ENCODE peak calls at places on chromosome 22, in eight cellular contexts. Y, H, Z, I, M, V, N and L are unnamed samples.

GRCh38 chr22:32951081-32951806 is 106.9 kb downstream of the SYN3 start:
- DNase-seq in H (peak), Y (no peak), V (no peak), N (peak), I (no peak), Z (no peak), M (no peak), L (no peak)

GRCh38 chr22:46090051-46090591 is 60.2 kb upstream of the PPARA start:
- DNase-seq in Y (no peak), I (peak), V (no peak), N (no peak), M (no peak), H (no peak), Z (no peak), L (no peak)

GRCh38 chr22:29343313-29343805 is 27.9 kb upstream of the RASL10A start:
- DNase-seq in Y (peak), Z (no peak), I (peak), N (no peak), H (no peak), V (peak), M (no peak), L (no peak)

GRCh38 chr22:46815132-46815531 is 52.7 kb downstream of the TBC1D22A start:
- DNase-seq in H (no peak), Z (no peak), M (no peak), I (no peak), N (no peak), Y (no peak), V (no peak), L (no peak)

GRCh38 chr22:22375586-22376351 is 131.2 kb downstream of the VPREB1 start:
- DNase-seq in Y (no peak), V (no peak), I (peak), H (no peak), M (no peak), Z (no peak), N (no peak), L (peak)

GRCh38 chr22:43094085-43094484 is 4.9 kb upstream of the TTLL1 start:
- DNase-seq in Y (no peak), N (no peak), V (peak), I (peak), Z (no peak), M (no peak), H (no peak), L (peak)

GRCh38 chr22:22721681-22722309 is 77.4 kb downstream of the GGTLC2 start:
- DNase-seq in I (no peak), M (no peak), H (no peak), V (peak), Z (no peak), N (no peak), Y (peak), L (peak)

GRCh38 chr22:26847816-26848215 is 190.4 kb downstream of the MIAT start:
- DNase-seq in N (no peak), M (no peak), I (no peak), Y (no peak), H (no peak), Z (no peak), V (no peak), L (no peak)

GRCh38 chr22:22196018-22196533 is 48.5 kb upstream of the VPREB1 start:
- DNase-seq in H (no peak), N (no peak), I (no peak), Y (no peak), V (no peak), Z (no peak), M (no peak), L (peak)

GRCh38 chr22:17192186-17192585 is 27.0 kb downstream of the ADA2 start:
- DNase-seq in N (no peak), M (no peak), I (no peak), Y (no peak), H (no peak), Z (no peak), V (no peak), L (no peak)

GRCh38 chr22:42856179-42856864 is 751 bp downstream of the ARFGAP3 start:
- DNase-seq in Y (peak), I (peak), N (peak), V (peak), H (peak), Z (no peak), M (no peak), L (peak)

GRCh38 chr22:22408731-22409696 is 99.5 kb downstream of the ZNF280B start:
- DNase-seq in Y (peak), N (peak), Z (peak), H (peak), M (peak), V (peak), I (peak), L (peak)

GRCh38 chr22:26751217-26751616 is 93.8 kb downstream of the MIAT start:
- DNase-seq in M (peak), Z (no peak), Y (no peak), I (no peak), V (no peak), H (no peak), N (peak), L (no peak)

GRCh38 chr22:45934659-45935341 is 42.2 kb downstream of the WNT7B start:
- DNase-seq in I (peak), H (no peak), N (no peak), M (peak), V (peak), Z (peak), Y (peak), L (no peak)

GRCh38 chr22:24424001-24424900 is 3.1 kb upstream of the ADORA2A start:
- DNase-seq in I (no peak), H (peak), Z (no peak), M (no peak), Y (no peak), V (no peak), N (peak), L (peak)

GRCh38 chr22:24426859-24427499 is 420 bp upstream of the ADORA2A start:
- DNase-seq in I (no peak), Z (no peak), Y (no peak), H (no peak), M (no peak), V (no peak), N (no peak), L (no peak)

GRCh38 chr22:24427500-24428164 is at the start of gene ADORA2A:
- DNase-seq in V (no peak), Y (no peak), I (no peak), H (no peak), Z (no peak), N (peak), M (no peak), L (peak)

GRCh38 chr22:24424901-24425775 is 2.3 kb upstream of the ADORA2A start:
- DNase-seq in I (no peak), Z (no peak), V (no peak), M (no peak), Y (no peak), H (no peak), N (no peak), L (no peak)

DNA sequence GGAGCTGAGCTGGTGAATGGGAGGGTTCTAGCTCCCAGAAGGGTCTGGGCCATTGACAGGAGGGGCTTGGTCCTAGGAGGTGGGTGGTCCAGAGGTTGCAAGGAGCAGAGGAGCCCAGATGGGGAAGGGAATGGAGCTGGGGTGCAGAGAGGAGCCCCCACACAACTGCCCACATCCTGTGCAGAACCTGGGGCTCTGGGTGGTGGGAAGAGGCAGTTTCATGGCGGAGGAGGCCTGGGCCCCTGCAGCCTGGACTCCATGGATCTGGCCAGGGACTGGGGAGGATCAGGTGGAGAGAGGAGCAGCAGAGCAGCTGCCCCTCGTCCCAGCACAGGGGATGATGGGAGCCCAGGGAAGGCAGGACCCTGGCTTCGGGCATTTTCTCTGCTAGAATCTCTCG is 963 bp upstream of the ADORA2A start:
- DNase-seq in H (no peak), V (no peak), Y (no peak), I (no peak), M (no peak), Z (no peak), N (no peak), L (no peak)
- TF ChIP-seq CTCF in H (no peak), V (no peak), Y (no peak), I (no peak), M (no peak), Z (no peak), N (no peak), L (no peak)

DNA sequence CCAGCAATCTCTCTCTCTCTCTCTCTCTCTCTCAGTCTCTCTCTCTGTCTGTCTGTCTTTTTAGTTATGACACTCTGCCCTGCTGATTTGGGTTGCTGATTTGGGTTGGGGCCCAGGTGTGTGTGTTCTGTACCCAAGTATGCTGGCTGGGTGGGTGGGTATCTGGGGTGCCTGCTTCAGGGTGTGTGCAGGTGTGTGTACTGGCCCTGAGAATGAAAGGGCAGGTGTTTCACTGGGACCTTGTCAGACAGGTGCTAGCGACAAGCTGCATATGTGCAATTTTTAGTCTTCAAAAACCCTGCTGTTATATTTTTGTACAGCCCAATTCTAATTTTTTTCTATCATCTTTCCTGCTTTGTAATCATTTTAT is 940 bp downstream of the CSF2RB start:
- DNase-seq in N (no peak), H (no peak), V (no peak), Y (no peak), M (no peak), Z (no peak), I (no peak), L (no peak)
- H3K4me3 ChIP-seq in N (no peak), H (no peak), V (no peak), Y (no peak), M (no peak), Z (no peak), I (no peak), L (peak)

GRCh38 chr22:50269573-50270301 is 443 bp downstream of the MAPK11 start:
- DNase-seq in Y (no peak), V (peak), M (no peak), Z (no peak), H (no peak), N (no peak), I (no peak), L (peak)

GRCh38 chr22:50270302-50271010 is at the start of gene MAPK11:
- DNase-seq in N (peak), Y (peak), I (peak), M (no peak), Z (no peak), H (peak), V (peak), L (peak)

GRCh38 chr22:50266994-50267393 is 3.2 kb downstream of the MAPK11 start:
- DNase-seq in I (no peak), M (no peak), Z (no peak), V (no peak), N (no peak), H (no peak), Y (no peak), L (no peak)

GRCh38 chr22:50268655-50269113 is 1.5 kb downstream of the MAPK11 start:
- DNase-seq in Y (no peak), Z (no peak), M (no peak), H (no peak), N (no peak), V (no peak), I (peak), L (no peak)

GRCh38 chr22:50267591-50268390 is 2.4 kb downstream of the MAPK11 start:
- DNase-seq in Y (peak), I (peak), V (peak), H (peak), M (no peak), N (peak), Z (no peak), L (peak)
- TF ChIP-seq CTCF in Y (peak), I (peak), V (peak), H (no peak), M (no peak), N (peak), Z (no peak), L (peak)

GRCh38 chr22:41300661-41301060 is 664 bp upstream of the ZC3H7B start:
- DNase-seq in N (peak), I (no peak), H (no peak), M (no peak), V (no peak), Z (no peak), Y (no peak), L (no peak)

GRCh38 chr22:41296826-41297667 is 4.3 kb upstream of the ZC3H7B start:
- DNase-seq in M (no peak), N (no peak), V (no peak), Z (no peak), Y (no peak), H (no peak), I (no peak), L (no peak)

GRCh38 chr22:41305646-41306045 is 4.3 kb downstream of the ZC3H7B start:
- DNase-seq in N (no peak), V (peak), H (no peak), Z (no peak), I (no peak), M (no peak), Y (peak), L (no peak)

GRCh38 chr22:41301085-41302015 is at the start of gene ZC3H7B:
- DNase-seq in I (peak), V (peak), N (peak), Z (no peak), M (peak), H (peak), Y (peak), L (peak)

GRCh38 chr22:41302016-41302767 is 867 bp downstream of the ZC3H7B start:
- DNase-seq in Z (no peak), V (no peak), I (no peak), M (no peak), H (no peak), Y (no peak), N (peak), L (no peak)
- H3K4me3 ChIP-seq in Z (peak), V (peak), I (peak), M (peak), H (peak), Y (peak), N (peak), L (peak)

DNA sequence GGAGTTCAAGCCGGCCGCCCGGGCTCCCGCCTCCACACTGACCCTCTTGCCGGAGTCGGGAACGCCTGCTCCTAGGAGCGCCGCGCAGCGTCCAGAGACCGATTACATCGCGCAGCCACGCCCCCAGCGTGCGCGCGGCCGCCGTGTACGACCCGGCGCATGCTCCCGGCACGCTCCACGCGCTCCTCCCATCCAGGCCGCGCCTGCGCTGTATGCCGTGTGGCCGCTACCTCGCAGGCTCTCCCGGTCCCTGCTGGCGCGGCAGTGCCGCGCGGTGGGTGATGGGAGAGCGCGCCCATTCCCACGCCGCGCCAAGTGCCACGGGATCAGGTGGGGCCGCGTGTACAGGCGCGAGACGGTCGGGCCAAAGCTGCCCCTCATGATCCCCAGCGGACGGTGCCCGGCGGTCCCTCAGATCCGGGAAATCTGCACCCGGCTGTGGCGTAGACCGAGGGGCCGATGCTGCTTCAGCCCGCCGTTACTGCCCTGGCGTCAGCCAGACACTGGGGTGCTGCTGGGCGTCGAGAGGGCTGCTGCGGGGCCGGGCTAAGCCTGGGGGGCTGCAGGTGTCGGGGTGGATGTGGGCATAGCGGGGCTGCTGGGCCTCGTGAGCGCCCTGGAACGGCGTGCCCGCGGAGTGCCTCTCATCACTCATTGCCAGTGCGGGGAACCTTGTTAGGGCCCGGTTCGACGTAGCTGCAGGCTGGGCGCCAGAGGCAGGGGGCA is at the start of the genes GNB1L and RTL10:
- DNase-seq in H (peak), N (peak), Y (peak), M (peak), V (peak), I (peak), Z (peak), L (peak)
- TF ChIP-seq CTCF in H (no peak), N (peak), Y (peak), M (no peak), V (peak), I (no peak), Z (no peak), L (peak)

GRCh38 chr22:40572976-40573375 is 63.5 kb downstream of the MRTFA start:
- DNase-seq in Y (peak), V (no peak), M (no peak), Z (no peak), H (no peak), I (no peak), N (no peak), L (no peak)
- H3K4me3 ChIP-seq in Y (no peak), V (no peak), M (no peak), Z (no peak), H (no peak), I (no peak), N (no peak), L (no peak)

DNA sequence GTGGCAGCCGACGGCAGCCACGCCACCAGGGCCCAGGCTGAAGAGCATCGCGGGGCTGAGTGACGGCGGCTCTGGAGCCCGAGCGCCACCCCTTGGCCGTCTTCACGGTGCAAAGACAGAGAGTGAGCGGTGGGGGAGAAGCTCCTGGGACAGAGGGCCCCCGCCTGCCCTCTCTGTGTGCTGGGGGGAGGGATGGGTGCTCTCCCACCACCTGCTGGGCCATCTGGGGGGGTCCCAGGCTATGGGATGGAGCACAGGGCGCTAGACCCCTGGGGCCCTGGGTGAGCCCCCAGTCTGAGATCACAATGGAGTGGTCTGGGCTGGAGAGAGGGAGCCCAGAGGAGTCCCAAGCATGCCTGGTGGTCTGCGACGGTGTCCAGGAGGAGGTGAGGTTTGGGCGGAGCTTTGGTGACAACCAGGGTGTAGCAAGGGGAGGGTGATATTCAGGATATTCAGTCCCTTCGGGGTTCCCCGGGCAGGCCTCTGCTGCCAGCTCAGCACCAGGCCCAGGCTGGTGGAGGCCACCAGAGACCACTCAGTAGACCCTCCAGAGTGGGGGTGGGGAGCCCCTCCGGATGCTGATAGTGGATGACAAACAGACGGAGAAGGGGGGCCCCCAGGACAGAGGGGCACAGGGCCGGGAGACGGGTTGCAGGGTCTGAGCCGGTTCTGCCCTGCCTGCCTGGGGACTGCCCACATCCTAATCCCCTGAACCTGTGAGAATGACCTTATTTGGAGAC is 78.1 kb upstream of the PRR5 start:
- DNase-seq in V (peak), Z (no peak), N (peak), Y (peak), I (no peak), M (peak), H (no peak), L (peak)
- TF ChIP-seq CTCF in V (peak), Z (peak), N (peak), Y (peak), I (no peak), M (peak), H (no peak), L (peak)

GRCh38 chr22:30821381-30821780 is 126.7 kb downstream of the OSBP2 start:
- DNase-seq in H (no peak), V (no peak), Z (no peak), Y (no peak), N (no peak), I (no peak), M (no peak), L (no peak)

GRCh38 chr22:30822216-30823014 is 127.7 kb downstream of the OSBP2 start:
- DNase-seq in Y (no peak), N (peak), Z (no peak), H (peak), I (no peak), M (no peak), V (no peak), L (no peak)

GRCh38 chr22:30823015-30823370 is 128.3 kb downstream of the OSBP2 start:
- DNase-seq in Y (no peak), H (peak), V (no peak), Z (no peak), I (no peak), N (peak), M (no peak), L (no peak)

GRCh38 chr22:30824096-30824495 is 129.4 kb downstream of the OSBP2 start:
- DNase-seq in Y (no peak), H (no peak), Z (no peak), V (no peak), I (no peak), M (no peak), N (no peak), L (no peak)

DNA sequence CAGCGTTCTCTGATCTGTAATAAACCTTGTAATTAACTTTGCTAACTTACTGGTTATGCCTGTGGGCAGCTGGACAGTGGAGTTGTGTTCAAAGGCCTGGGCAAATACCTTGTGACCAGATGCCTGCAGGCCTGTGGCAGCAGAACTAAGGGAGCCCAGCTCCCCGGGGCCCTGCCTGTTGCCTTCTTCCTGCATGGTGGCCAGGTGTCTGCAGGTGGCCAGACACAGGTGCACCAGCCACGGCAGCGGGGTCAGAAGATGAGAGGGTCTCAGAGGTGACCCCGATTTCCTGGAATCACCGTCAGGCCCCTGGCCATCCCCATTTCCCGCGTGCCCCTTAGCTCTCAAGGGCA is 127.2 kb downstream of the OSBP2 start:
- DNase-seq in H (no peak), Z (no peak), I (no peak), Y (no peak), M (no peak), V (no peak), N (no peak), L (no peak)
- H3K4me3 ChIP-seq in H (peak), Z (no peak), I (no peak), Y (peak), M (no peak), V (peak), N (peak), L (no peak)

GRCh38 chr22:44331881-44332714 is 19.3 kb upstream of the SHISAL1 start:
- DNase-seq in N (peak), V (peak), I (no peak), Z (no peak), H (no peak), Y (peak), M (peak), L (no peak)
- TF ChIP-seq CTCF in N (peak), V (peak), I (no peak), Z (no peak), H (no peak), Y (no peak), M (no peak), L (no peak)